ENCODE peak calls at places on chromosomes 1 and 21, in six cellular contexts. T, W, K, J, V and C are unnamed samples.

GRCh38 chr1:160460214-160460642 is 59.9 kb downstream of the VANGL2 start:
- DNase-seq in K (no peak), J (no peak), W (no peak), V (peak), T (no peak), C (no peak)

GRCh38 chr1:50973875-50974617 is 4.0 kb downstream of the CDKN2C start:
- DNase-seq in W (no peak), J (no peak), T (no peak), K (no peak), V (no peak), C (no peak)

GRCh38 chr1:79929356-79929755 is 922.8 kb upstream of the ADGRL4 start:
- DNase-seq in W (no peak), K (no peak), V (no peak), T (no peak), J (no peak), C (no peak)

GRCh38 chr1:67135354-67135753 is 584 bp upstream of the C1orf141 start:
- DNase-seq in T (no peak), V (peak), K (no peak), J (no peak), W (no peak), C (no peak)

GRCh38 chr1:8042134-8042533 is 16.0 kb upstream of the ERRFI1 start:
- DNase-seq in K (no peak), W (no peak), J (no peak), V (no peak), T (no peak), C (no peak)

GRCh38 chr1:16143566-16144324 is 12.1 kb downstream of the EPHA2 start:
- DNase-seq in T (peak), K (peak), W (no peak), V (no peak), J (peak), C (no peak)

GRCh38 chr21:32626633-32627196 is 14.5 kb upstream of the CFAP298 start:
- DNase-seq in W (no peak), V (no peak), K (no peak), T (no peak), J (no peak), C (no peak)

GRCh38 chr1:84842748-84843231 is 50.2 kb downstream of the LPAR3 start:
- DNase-seq in T (no peak), W (no peak), K (no peak), V (no peak), J (no peak), C (no peak)

GRCh38 chr1:53508991-53509663 is 49.9 kb downstream of the DMRTB1 start:
- DNase-seq in T (no peak), W (peak), J (no peak), V (peak), K (no peak), C (peak)

GRCh38 chr21:31909772-31910470 is 37.1 kb downstream of the HUNK start:
- DNase-seq in T (no peak), W (no peak), J (no peak), K (no peak), V (no peak), C (no peak)

GRCh38 chr21:38355992-38356781 is 99.4 kb downstream of the KCNJ15 start:
- DNase-seq in K (peak), W (peak), T (peak), V (peak), J (peak), C (peak)

GRCh38 chr1:91872560-91873081 is 13.3 kb downstream of the TGFBR3 start:
- DNase-seq in T (no peak), V (peak), W (no peak), J (no peak), K (no peak), C (no peak)

GRCh38 chr21:35414511-35415139 is 365.5 kb upstream of the RUNX1 start:
- DNase-seq in J (no peak), W (no peak), K (no peak), V (no peak), T (no peak), C (no peak)

GRCh38 chr21:36976882-36977651 is 10.6 kb upstream of the HLCS start:
- DNase-seq in W (peak), T (peak), K (peak), V (peak), J (no peak), C (peak)

GRCh38 chr1:234322979-234323378 is 50.3 kb upstream of the COA6 start:
- DNase-seq in T (no peak), J (peak), K (peak), W (no peak), V (peak), C (no peak)

GRCh38 chr1:156432109-156433018 is 63.4 kb downstream of the RHBG start:
- DNase-seq in J (no peak), K (no peak), T (no peak), W (no peak), V (no peak), C (no peak)

GRCh38 chr1:12433323-12434053 is 184.5 kb downstream of the DHRS3 start:
- DNase-seq in V (peak), K (no peak), W (no peak), T (no peak), J (peak), C (peak)

GRCh38 chr21:45018131-45019075 is 56.0 kb upstream of the ADARB1 start:
- DNase-seq in T (peak), J (no peak), V (no peak), W (no peak), K (no peak), C (peak)

GRCh38 chr1:156045070-156045469 is 8.5 kb downstream of the UBQLN4 start:
- DNase-seq in W (no peak), K (no peak), V (no peak), J (no peak), T (no peak), C (no peak)

GRCh38 chr1:154847891-154848290 is 22.2 kb downstream of the KCNN3 start:
- DNase-seq in K (peak), W (no peak), T (no peak), V (no peak), J (no peak), C (peak)

GRCh38 chr1:62271932-62272728 is 47.1 kb downstream of the KANK4 start:
- DNase-seq in W (no peak), K (no peak), V (peak), J (no peak), T (no peak), C (no peak)

GRCh38 chr1:39110882-39111281 is 84.7 kb downstream of the NDUFS5 start:
- DNase-seq in J (no peak), T (no peak), K (no peak), W (no peak), V (no peak), C (no peak)

GRCh38 chr1:246588322-246588721 is 22.1 kb downstream of the CNST start:
- DNase-seq in K (no peak), W (no peak), J (no peak), T (no peak), V (no peak), C (no peak)

DNA sequence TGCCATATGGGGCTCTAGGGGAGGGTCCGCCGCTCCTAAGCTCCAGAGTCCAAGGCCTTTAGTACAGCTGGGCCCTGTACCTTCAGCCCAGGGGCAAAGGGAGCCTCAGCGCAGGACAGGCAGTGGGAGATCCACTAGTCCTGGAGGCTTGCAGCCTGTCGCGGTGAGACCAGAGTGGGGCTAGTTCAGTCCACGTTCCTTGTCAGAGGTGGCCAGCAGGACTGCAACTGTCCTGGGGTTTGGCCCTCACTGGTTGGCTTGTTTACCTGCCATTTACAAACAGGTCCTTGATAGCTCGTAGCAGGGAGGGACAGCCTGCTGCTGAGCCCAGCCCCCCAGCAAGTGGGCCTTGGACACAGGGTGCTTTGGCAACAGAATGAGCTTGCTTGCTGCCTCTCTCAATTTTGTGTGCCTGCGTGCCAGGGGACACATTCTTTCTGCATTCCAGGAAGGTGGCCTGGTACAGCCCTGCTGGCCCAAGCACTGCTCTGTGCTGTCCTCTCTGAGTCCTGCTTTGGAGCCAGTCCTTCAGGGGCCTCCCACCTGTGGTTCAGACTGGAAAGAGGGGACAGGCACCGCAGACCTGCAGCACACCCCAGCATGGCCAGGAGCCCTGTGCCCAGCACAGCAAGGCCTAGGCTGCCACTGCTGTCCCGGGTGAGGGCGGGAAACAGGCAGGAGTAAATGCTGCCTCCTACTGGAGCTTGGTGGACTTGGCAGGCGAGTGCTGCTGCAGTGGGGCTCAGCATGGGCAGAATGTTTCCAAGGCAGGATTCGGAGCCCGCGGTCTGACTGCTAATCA is 15.2 kb downstream of the H6PD start:
- DNase-seq in T (peak), V (peak), K (peak), J (peak), W (no peak), C (peak)
- TF ChIP-seq POLR2A in T (no peak), V (no peak), K (no peak), J (no peak), W (no peak), C (no peak)

GRCh38 chr1:10475510-10475909 is 760 bp downstream of the PEX14 start:
- DNase-seq in K (no peak), T (no peak), W (no peak), V (no peak), J (no peak), C (no peak)
- TF ChIP-seq POLR2A in K (no peak), T (no peak), W (no peak), V (no peak), J (no peak), C (no peak)

DNA sequence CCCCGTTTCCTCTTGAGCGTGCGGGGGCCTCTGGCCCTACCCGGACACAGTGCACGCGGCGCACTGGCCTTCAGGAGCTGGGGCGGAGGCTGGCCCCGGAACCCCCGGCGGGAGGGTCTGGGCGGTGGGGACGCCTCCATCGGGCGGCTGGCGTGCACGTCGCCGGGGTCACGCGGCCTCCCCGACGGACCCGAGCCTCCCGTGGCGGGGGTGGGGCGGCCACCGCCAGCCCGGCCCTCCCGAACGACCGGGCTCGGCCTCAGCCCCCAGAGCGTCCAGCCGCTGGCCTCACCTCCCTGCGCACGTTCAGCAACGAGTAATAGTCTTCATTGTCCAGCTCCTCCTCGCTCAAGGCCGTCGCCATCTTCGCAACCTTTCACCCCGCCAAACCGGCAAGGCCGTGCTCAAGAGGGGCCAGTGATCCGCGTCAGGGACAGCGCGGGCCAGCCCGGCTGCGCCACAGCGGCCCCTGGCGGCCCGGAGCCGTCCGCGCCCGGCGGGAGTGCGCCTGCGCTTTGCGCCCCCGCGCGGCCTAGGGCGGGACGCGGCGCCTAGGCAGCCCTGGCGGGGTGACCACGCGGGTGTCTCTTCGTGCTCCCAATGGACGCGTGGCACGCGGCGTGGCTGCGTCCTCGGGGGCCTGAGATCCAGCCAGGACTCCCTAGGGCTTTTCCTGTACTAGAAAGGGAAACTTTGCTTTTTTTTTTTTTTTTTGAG is at the start of gene DNAJC11:
- DNase-seq in K (peak), T (peak), W (peak), J (peak), V (peak), C (peak)
- TF ChIP-seq POLR2A in K (no peak), T (peak), W (no peak), J (no peak), V (peak), C (peak)

DNA sequence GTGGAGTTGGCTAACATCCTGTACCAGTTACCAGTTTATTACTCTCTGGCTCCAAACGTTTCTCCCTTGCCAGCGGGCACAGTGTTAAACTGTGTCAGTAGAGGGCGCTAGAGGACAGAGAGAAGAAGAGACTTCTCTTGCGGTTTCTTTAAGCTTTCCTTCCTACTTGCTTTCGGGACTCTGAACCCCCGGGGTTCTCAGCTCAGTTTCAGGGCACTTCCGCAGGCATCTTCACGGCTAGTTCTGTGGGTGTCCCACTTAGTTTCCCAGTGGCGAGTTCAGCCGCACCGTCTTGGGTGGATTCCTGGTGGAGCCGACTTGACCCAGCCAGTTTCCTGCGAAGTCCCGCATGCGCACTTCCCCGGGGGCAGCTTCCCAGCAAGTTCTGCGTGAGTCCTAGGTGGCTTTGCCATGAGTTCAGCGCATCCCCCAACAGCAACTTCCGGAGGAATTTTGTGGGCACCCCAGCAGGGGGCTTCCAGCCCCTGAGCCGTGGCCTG is 37.9 kb upstream of the BTG2 start:
- DNase-seq in V (peak), W (peak), K (peak), J (peak), T (peak), C (peak)
- TF ChIP-seq POLR2A in V (no peak), W (no peak), K (no peak), J (no peak), T (peak), C (no peak)

GRCh38 chr1:54679055-54679643 is 36.5 kb upstream of the TTC4 start:
- DNase-seq in K (no peak), V (peak), J (no peak), T (no peak), W (no peak), C (no peak)
- TF ChIP-seq POLR2A in K (no peak), V (no peak), J (no peak), T (no peak), W (no peak), C (no peak)

GRCh38 chr1:26530898-26531598 is 1.5 kb downstream of the RPS6KA1 start:
- DNase-seq in J (peak), W (no peak), K (peak), V (peak), T (peak), C (no peak)
- TF ChIP-seq POLR2A in J (no peak), W (no peak), K (no peak), V (no peak), T (no peak), C (no peak)

DNA sequence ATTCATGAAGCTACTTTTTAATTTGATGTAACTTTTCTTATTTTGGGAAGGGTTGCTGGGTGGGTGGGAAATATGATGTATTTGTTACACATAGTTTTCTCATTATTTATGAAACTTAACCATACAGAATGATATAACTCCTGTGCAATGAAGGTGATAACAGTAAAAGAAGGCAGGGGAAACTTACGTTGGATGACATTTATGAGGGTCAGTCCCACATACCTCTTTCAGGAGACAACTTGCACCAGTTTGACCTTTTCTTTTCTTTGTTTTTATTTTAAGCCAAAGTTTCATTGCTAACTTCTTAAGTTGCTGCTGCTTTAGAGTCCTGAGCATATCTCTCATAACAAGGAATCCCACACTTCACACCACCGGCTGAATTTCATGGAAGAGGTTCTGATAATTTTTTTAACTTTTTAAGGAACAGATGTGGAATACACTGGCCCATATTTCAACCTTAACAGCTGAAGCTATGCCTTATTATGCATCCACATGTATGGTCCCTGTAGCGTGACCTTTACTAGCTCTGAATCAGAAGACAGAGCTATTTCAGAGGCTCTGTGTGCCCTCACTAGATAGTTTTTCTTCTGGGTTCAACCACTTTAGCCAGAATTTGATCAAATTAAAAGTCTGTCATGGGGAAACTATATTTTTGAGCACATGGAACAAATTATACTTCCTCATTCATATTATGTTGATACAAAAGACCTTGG is 28.0 kb upstream of the KIAA1614 start:
- DNase-seq in W (no peak), T (no peak), V (no peak), K (no peak), J (no peak), C (no peak)
- TF ChIP-seq POLR2A in W (no peak), T (no peak), V (no peak), K (no peak), J (no peak), C (no peak)

DNA sequence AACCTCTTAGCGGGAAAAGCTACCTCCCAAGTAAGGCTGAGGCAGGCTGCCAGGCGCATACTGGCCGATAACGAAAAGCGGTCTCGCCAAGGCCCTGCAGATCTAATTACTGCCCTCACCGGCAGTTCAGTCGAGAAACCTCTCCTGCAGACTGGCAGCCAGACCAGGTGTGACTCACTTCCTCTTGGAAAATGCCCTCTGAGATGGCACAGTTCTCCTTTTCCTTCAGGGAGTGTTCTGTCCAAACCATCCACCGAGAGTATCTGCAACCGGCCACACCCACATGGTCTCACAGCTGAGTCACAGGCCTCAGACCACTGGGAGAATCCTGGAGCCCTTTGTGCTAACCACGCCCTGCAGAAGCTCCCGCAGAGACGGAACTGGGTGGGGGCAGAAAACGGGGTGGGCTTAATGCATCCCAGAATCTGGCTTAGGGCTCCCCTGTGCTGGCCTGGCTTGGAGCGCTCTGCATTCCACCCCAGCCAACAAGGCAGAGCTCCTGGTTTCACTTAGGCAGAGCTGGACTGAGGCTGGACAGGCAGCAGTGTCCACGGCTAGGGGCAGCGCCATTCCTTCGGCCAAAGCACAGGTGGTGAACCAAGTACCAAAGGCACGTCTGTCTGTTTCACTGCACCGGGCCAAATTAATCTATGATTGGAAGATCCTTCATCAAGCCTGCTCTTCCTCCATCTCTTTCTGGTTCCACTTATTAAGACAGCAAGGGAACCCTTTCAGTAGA is 1.1 kb downstream of the S100A10 start:
- DNase-seq in V (peak), W (peak), J (peak), K (peak), T (peak), C (peak)
- TF ChIP-seq POLR2A in V (no peak), W (no peak), J (no peak), K (no peak), T (peak), C (no peak)

DNA sequence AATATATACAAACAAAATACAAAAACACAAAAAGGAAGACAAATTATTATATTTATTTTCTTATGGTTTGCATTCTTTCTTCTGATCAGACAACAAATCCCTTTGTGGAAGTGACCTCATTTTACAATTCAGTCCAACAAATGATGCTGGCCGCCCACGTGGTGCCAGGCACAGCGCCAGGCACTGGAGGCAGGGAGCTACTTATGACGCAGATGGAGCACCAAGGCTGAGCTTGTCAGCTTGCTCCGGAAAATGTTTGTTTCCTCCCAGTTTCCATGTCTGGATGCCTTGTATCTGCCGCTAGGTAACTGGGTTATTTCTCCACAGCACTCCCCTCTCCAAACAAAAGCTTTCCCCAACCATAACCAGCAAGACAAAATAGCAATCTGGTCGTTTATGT is 30.7 kb upstream of the CD34 start:
- DNase-seq in K (peak), W (peak), J (peak), V (no peak), T (no peak), C (peak)
- TF ChIP-seq POLR2A in K (no peak), W (no peak), J (no peak), V (no peak), T (no peak), C (peak)